ENCODE peak calls at places on chromosomes 5 and 9, in six cellular contexts. C is pancreas, W is tibial nerve, K is cerebellum, B is NCI-H69, N is NCI-H774. E is an unnamed sample.

GRCh38 chr5:471750-472058 is 28.7 kb downstream of the EXOC3 start:
- DNase-seq in W (no peak), N (no peak), K (no peak), B (no peak), C (no peak), E (no peak)

GRCh38 chr9:37705787-37706186 is 47.8 kb upstream of the TRMT10B start:
- DNase-seq in W (no peak), K (no peak), B (no peak), C (no peak), N (no peak), E (no peak)

GRCh38 chr5:111741270-111741669 is 15.7 kb downstream of the NREP start:
- DNase-seq in N (peak), K (no peak), B (peak), C (no peak), W (no peak), E (no peak)

GRCh38 chr9:21415492-21416267 is 6.8 kb downstream of the IFNA8 start:
- DNase-seq in W (no peak), B (no peak), K (peak), C (no peak), N (no peak), E (no peak)

GRCh38 chr5:139954022-139954421 is 89.1 kb downstream of the NRG2 start:
- DNase-seq in B (no peak), K (no peak), W (no peak), C (no peak), N (no peak), E (no peak)

GRCh38 chr5:143073761-143074160 is 303.6 kb downstream of the ARHGAP26 start:
- DNase-seq in W (no peak), K (no peak), B (no peak), C (no peak), N (no peak), E (no peak)

GRCh38 chr9:101453776-101454570 is 18.4 kb upstream of the ALDOB start:
- DNase-seq in B (no peak), K (no peak), C (no peak), N (no peak), W (no peak), E (no peak)

GRCh38 chr5:67515762-67516161 is 319.2 kb upstream of the CD180 start:
- DNase-seq in B (no peak), W (no peak), K (no peak), C (no peak), N (no peak), E (no peak)

GRCh38 chr9:105063665-105064247 is 135.8 kb upstream of the ABCA1 start:
- DNase-seq in K (no peak), C (peak), B (no peak), W (peak), N (no peak), E (no peak)

GRCh38 chr9:304519-305185 is 90.0 kb downstream of the DOCK8 start:
- DNase-seq in W (no peak), K (no peak), N (no peak), B (peak), C (no peak), E (no peak)